ENCODE peak calls at places on chromosomes 3 and 15, in nine cellular contexts. L is NCI-H1930; N is astrocyte of the cerebellum; C is GM12864; U is neuronal stem cell; V is IMR-90; P is iris pigment epithelial cell; X is fibroblast of the conjunctiva; F is CD4-positive, alpha-beta T cell. Y is an unnamed sample.

GRCh38 chr3:18424213-18424861 is 802 bp downstream of the SATB1 start:
- DNase-seq in X (no peak), V (no peak), C (no peak), N (no peak), P (no peak), U (no peak), F (no peak), L (no peak), Y (no peak)

GRCh38 chr15:89175617-89176191 is 45.7 kb downstream of the RLBP1 start:
- DNase-seq in X (no peak), C (no peak), V (no peak), F (no peak), L (no peak), P (no peak), N (no peak), U (no peak), Y (no peak)

GRCh38 chr3:14725015-14725431 is 50.1 kb downstream of the C3orf20 start:
- DNase-seq in X (peak; percentile 35), F (no peak), U (no peak), V (peak; percentile 64), N (no peak), L (no peak), C (no peak), P (peak; percentile 88), Y (peak; percentile 49)

GRCh38 chr3:52372822-52373504 is 56.8 kb downstream of the DNAH1 start:
- DNase-seq in F (peak; percentile 8), L (no peak), X (no peak), U (peak; percentile 17), V (no peak), N (no peak), P (no peak), C (no peak), Y (no peak)

GRCh38 chr3:45236964-45237363 is 10.9 kb upstream of the TMEM158 start:
- DNase-seq in P (no peak), L (no peak), C (no peak), V (no peak), F (no peak), X (no peak), N (no peak), U (no peak), Y (no peak)

GRCh38 chr3:194397757-194398312 is 1.2 kb downstream of the GP5 start:
- DNase-seq in P (no peak), U (no peak), F (peak; percentile 42), C (no peak), X (no peak), V (no peak), L (no peak), N (no peak), Y (no peak)

GRCh38 chr3:179750720-179751328 is 98.0 kb downstream of the USP13 start:
- DNase-seq in P (peak; percentile 36), N (peak; percentile 6), L (no peak), C (no peak), F (no peak), X (no peak), U (no peak), V (peak; percentile 28), Y (peak; percentile 31)

GRCh38 chr3:100173931-100174330 is 59.6 kb upstream of the FILIP1L start:
- DNase-seq in C (no peak), N (no peak), L (no peak), X (no peak), V (no peak), P (no peak), U (no peak), F (no peak), Y (no peak)

GRCh38 chr3:20066848-20067617 is 26.8 kb downstream of the KAT2B start:
- DNase-seq in C (no peak), U (no peak), L (no peak), V (no peak), X (no peak), F (no peak), N (peak; percentile 44), P (no peak), Y (no peak)

GRCh38 chr3:117920240-117920923 is 1114.3 kb downstream of the IGSF11 start:
- DNase-seq in F (no peak), L (no peak), P (no peak), X (no peak), C (no peak), U (no peak), N (no peak), V (no peak), Y (no peak)

GRCh38 chr3:6994081-6994668 is 133.3 kb downstream of the GRM7 start:
- DNase-seq in V (no peak), X (no peak), P (no peak), N (peak; percentile 27), F (no peak), C (no peak), U (no peak), L (no peak), Y (no peak)

GRCh38 chr3:1578105-1578833 is 485.4 kb downstream of the CNTN6 start:
- DNase-seq in P (peak; percentile 0), L (no peak), V (no peak), U (no peak), C (no peak), F (no peak), X (no peak), N (peak; percentile 57), Y (no peak)

GRCh38 chr3:57093489-57093888 is 33.0 kb downstream of the SPATA12 start:
- DNase-seq in V (no peak), F (no peak), C (no peak), N (no peak), U (no peak), L (no peak), X (no peak), P (no peak), Y (no peak)

GRCh38 chr15:70584838-70585706 is 178.3 kb downstream of the UACA start:
- DNase-seq in U (peak; percentile 63), L (peak; percentile 52), C (no peak), P (peak; percentile 62), X (no peak), V (peak; percentile 24), F (peak; percentile 29), N (no peak), Y (no peak)

GRCh38 chr15:36175781-36176211 is 403.6 kb upstream of the CDIN1 start:
- DNase-seq in L (no peak), P (no peak), U (no peak), V (no peak), X (no peak), C (no peak), F (no peak), N (no peak), Y (no peak)

GRCh38 chr3:128052831-128053419 is 688 bp downstream of the SEC61A1 start:
- DNase-seq in F (no peak), C (no peak), N (no peak), U (no peak), P (no peak), L (no peak), X (no peak), V (no peak), Y (peak; percentile 42)

GRCh38 chr15:58331903-58332675 is 99.7 kb upstream of the LIPC start:
- DNase-seq in C (peak; percentile 60), V (peak; percentile 100), L (no peak), F (peak; percentile 65), N (peak; percentile 93), X (peak; percentile 99), U (peak; percentile 40), P (peak; percentile 100), Y (peak; percentile 100)

GRCh38 chr15:46413799-46414198 is 779.0 kb downstream of the SQOR start:
- DNase-seq in V (peak; percentile 19), U (no peak), C (no peak), X (no peak), P (no peak), F (no peak), L (no peak), N (no peak), Y (no peak)

GRCh38 chr15:55362641-55363040 is 43.6 kb downstream of the PIGB start:
- DNase-seq in C (no peak), N (no peak), F (no peak), U (no peak), L (no peak), X (no peak), P (no peak), V (no peak), Y (no peak)

GRCh38 chr3:136075816-136076215 is 110.3 kb downstream of the PPP2R3A start:
- DNase-seq in F (no peak), L (no peak), N (no peak), C (no peak), U (no peak), X (no peak), P (peak; percentile 67), V (peak; percentile 17), Y (peak; percentile 50)

GRCh38 chr3:148723591-148723990 is 25.9 kb downstream of the AGTR1 start:
- DNase-seq in P (peak; percentile 92), N (no peak), U (no peak), C (peak; percentile 1), F (no peak), X (no peak), L (no peak), V (peak; percentile 90), Y (peak; percentile 78)

GRCh38 chr3:159854500-159855124 is 134.0 kb upstream of the IL12A start:
- DNase-seq in V (peak; percentile 97), N (peak; percentile 84), P (peak; percentile 99), X (peak; percentile 87), U (no peak), F (no peak), C (no peak), L (no peak), Y (peak; percentile 96)

GRCh38 chr15:82648257-82649103 is 1.3 kb upstream of the CPEB1 start:
- DNase-seq in L (no peak), C (no peak), U (no peak), F (no peak), P (no peak), X (no peak), N (no peak), V (no peak), Y (no peak)

GRCh38 chr3:73255609-73256029 is 194.2 kb downstream of the EBLN2 start:
- DNase-seq in V (peak; percentile 66), X (peak; percentile 10), N (peak; percentile 34), U (no peak), L (no peak), P (peak; percentile 63), F (no peak), C (no peak), Y (peak; percentile 63)

GRCh38 chr3:107938128-107938527 is 152.7 kb downstream of the CD47 start:
- DNase-seq in L (peak; percentile 7), F (no peak), C (no peak), U (no peak), N (peak; percentile 46), X (peak; percentile 63), P (peak; percentile 49), V (peak; percentile 42), Y (peak; percentile 29)

GRCh38 chr15:60297047-60297446 is 100.7 kb downstream of the ANXA2 start:
- DNase-seq in U (no peak), F (no peak), L (no peak), X (no peak), N (no peak), C (no peak), P (no peak), V (no peak), Y (peak; percentile 6)

GRCh38 chr15:38626443-38627050 is 61.9 kb upstream of the RASGRP1 start:
- DNase-seq in N (no peak), C (no peak), X (no peak), V (no peak), U (no peak), L (no peak), F (no peak), P (no peak), Y (no peak)

Y was measured in LHCN-M2.